ENCODE peak calls at places on chromosomes 12 and 14, in ten cellular contexts. L is spleen; Z is lung; B is CD8-positive, alpha-beta T cell; Q is heart left ventricle; G is kidney; R is tibial artery; X is left ventricle myocardium inferior; A is PC-3; T is ovary. O is an unnamed sample.
A peak's percentile ranks its signal among the peaks of the same experiment; 100 is the strongest.

GRCh38 chr14:44880791-44881190 is 81.0 kb downstream of the KLHL28 start:
- DNase-seq in L (no peak), Z (no peak), B (no peak), Q (no peak), G (no peak), R (no peak), X (no peak), A (no peak), T (no peak), O (no peak)

GRCh38 chr12:105907982-105908381 is 230.8 kb downstream of the NUAK1 start:
- DNase-seq in L (no peak), Z (no peak), B (no peak), Q (no peak), G (no peak), R (no peak), X (no peak), A (no peak), T (no peak), O (no peak)

GRCh38 chr12:47867496-47867941 is 37.3 kb downstream of the VDR start:
- DNase-seq in L (peak; percentile 42), Z (no peak), B (no peak), Q (no peak), G (no peak), R (no peak), X (no peak), A (peak; percentile 26), T (no peak), O (no peak)

GRCh38 chr14:82075566-82075965 is 541.9 kb upstream of the SEL1L start:
- DNase-seq in L (no peak), Z (no peak), B (no peak), Q (peak; percentile 20), G (no peak), R (no peak), X (peak; percentile 16), A (peak; percentile 26), T (peak; percentile 26), O (no peak)

GRCh38 chr12:109737111-109737510 is 23.5 kb downstream of the FAM222A start:
- DNase-seq in L (no peak), Z (no peak), B (no peak), Q (peak; percentile 4), G (peak; percentile 35), R (peak; percentile 35), X (no peak), A (no peak), T (peak; percentile 19), O (no peak)

GRCh38 chr12:50618864-50619609 is 114.3 kb downstream of the DIP2B start:
- DNase-seq in L (no peak), Z (no peak), B (no peak), Q (no peak), G (no peak), R (no peak), X (no peak), A (peak; percentile 68), T (no peak), O (no peak)

GRCh38 chr14:60090864-60091519 is 731 bp upstream of the PCNX4 start:
- DNase-seq in L (no peak), Z (peak; percentile 66), B (no peak), Q (peak; percentile 50), G (no peak), R (peak; percentile 75), X (peak; percentile 33), A (peak; percentile 84), T (peak; percentile 75), O (peak; percentile 50)

GRCh38 chr12:53569174-53569557 is 57.0 kb downstream of the ATF7 start:
- DNase-seq in L (no peak), Z (no peak), B (no peak), Q (no peak), G (no peak), R (no peak), X (no peak), A (peak; percentile 53), T (no peak), O (no peak)

GRCh38 chr12:110776410-110776809 is 33.7 kb upstream of the PPP1CC start:
- DNase-seq in L (no peak), Z (no peak), B (no peak), Q (no peak), G (no peak), R (no peak), X (no peak), A (no peak), T (no peak), O (no peak)

GRCh38 chr14:34619399-34619920 is 10.5 kb downstream of the SNX6 start:
- DNase-seq in L (no peak), Z (no peak), B (no peak), Q (no peak), G (no peak), R (no peak), X (no peak), A (no peak), T (no peak), O (no peak)

GRCh38 chr12:16036073-16036472 is 124.9 kb downstream of the DERA start:
- DNase-seq in L (no peak), Z (no peak), B (no peak), Q (no peak), G (no peak), R (no peak), X (no peak), A (no peak), T (no peak), O (no peak)

GRCh38 chr12:9405861-9406563 is 197.8 kb upstream of the PZP start:
- DNase-seq in L (no peak), Z (no peak), B (no peak), Q (no peak), G (no peak), R (no peak), X (no peak), A (no peak), T (no peak), O (no peak)
- H3K9me3 ChIP-seq in L (peaks cover 4% of the 10 kb centered on the region), Z (no peaks in the 10 kb centered on the region), B (no peaks in the 10 kb centered on the region), Q (no peaks in the 10 kb centered on the region), G (no peaks in the 10 kb centered on the region), R (no peaks in the 10 kb centered on the region), X (no peaks in the 10 kb centered on the region), A (no peaks in the 10 kb centered on the region), T (no peaks in the 10 kb centered on the region), O (no peaks in the 10 kb centered on the region)

GRCh38 chr12:121011820-121012219 is 4.5 kb downstream of the C12orf43 start:
- DNase-seq in L (no peak), Z (no peak), B (no peak), Q (no peak), G (no peak), R (no peak), X (no peak), A (no peak), T (no peak), O (no peak)
- H3K36me3 ChIP-seq in L (peaks cover 67% of the 10 kb centered on the region), Z (peaks cover 43% of the 10 kb centered on the region), B (peaks cover 42% of the 10 kb centered on the region), Q (no peaks in the 10 kb centered on the region), G (peaks cover 13% of the 10 kb centered on the region), R (peaks cover 34% of the 10 kb centered on the region), X (peaks cover 55% of the 10 kb centered on the region), A (peaks cover 32% of the 10 kb centered on the region), T (no peaks in the 10 kb centered on the region), O (peaks cover 28% of the 10 kb centered on the region)

GRCh38 chr14:25837431-25837950 is 760.3 kb downstream of the NOVA1 start:
- DNase-seq in L (no peak), Z (no peak), B (no peak), Q (no peak), G (no peak), R (no peak), X (no peak), A (no peak), T (no peak), O (no peak)
- H3K9me3 ChIP-seq in L (no peaks in the 10 kb centered on the region), Z (no peaks in the 10 kb centered on the region), B (no peaks in the 10 kb centered on the region), Q (no peaks in the 10 kb centered on the region), G (no peaks in the 10 kb centered on the region), R (no peaks in the 10 kb centered on the region), X (no peaks in the 10 kb centered on the region), A (peaks cover 11% of the 10 kb centered on the region), T (no peaks in the 10 kb centered on the region), O (no peaks in the 10 kb centered on the region)

DNA sequence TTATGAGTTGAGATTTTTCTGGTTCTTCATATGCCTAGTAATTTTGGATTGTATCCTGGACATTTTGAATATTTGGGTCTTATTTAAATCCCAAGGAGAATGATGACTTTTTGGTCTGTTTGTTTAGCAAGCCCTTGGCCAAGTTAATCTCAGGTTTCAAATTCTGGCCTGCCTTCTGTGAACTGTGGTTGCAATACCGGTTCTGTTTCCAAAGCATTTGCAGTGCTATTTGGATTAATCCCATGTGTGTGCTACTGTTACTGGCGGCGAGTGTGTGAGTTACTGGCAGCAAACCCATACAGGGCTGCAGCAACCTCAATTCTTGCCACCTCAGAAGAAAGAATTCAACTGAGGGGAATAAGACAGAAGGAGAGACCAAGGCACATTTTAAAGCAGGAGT is 51.1 kb downstream of the TMEM260 start:
- DNase-seq in L (no peak), Z (no peak), B (no peak), Q (no peak), G (no peak), R (no peak), X (no peak), A (peak; percentile 83), T (no peak), O (no peak)
- H3K36me3 ChIP-seq in L (peaks cover 100% of the 10 kb centered on the region), Z (peaks cover 11% of the 10 kb centered on the region), B (peaks cover 40% of the 10 kb centered on the region), Q (peaks cover 4% of the 10 kb centered on the region), G (peaks cover 16% of the 10 kb centered on the region), R (peaks cover 81% of the 10 kb centered on the region), X (peaks cover 96% of the 10 kb centered on the region), A (peaks cover 24% of the 10 kb centered on the region), T (peaks cover 4% of the 10 kb centered on the region), O (peaks cover 13% of the 10 kb centered on the region)

GRCh38 chr14:106222736-106223135 is 696.4 kb downstream of the TMEM121 start:
- DNase-seq in L (no peak), Z (no peak), B (no peak), Q (no peak), G (no peak), R (no peak), X (no peak), A (no peak), T (no peak), O (no peak)
- H3K9me3 ChIP-seq in L (no peaks in the 10 kb centered on the region), Z (no peaks in the 10 kb centered on the region), B (no peaks in the 10 kb centered on the region), Q (no peaks in the 10 kb centered on the region), G (no peaks in the 10 kb centered on the region), R (no peaks in the 10 kb centered on the region), X (no peaks in the 10 kb centered on the region), A (no peaks in the 10 kb centered on the region), T (no peaks in the 10 kb centered on the region), O (no peaks in the 10 kb centered on the region)

GRCh38 chr14:46661728-46662127 is 10.1 kb upstream of the RPL10L start:
- DNase-seq in L (no peak), Z (no peak), B (no peak), Q (no peak), G (no peak), R (no peak), X (no peak), A (peak; percentile 3), T (no peak), O (no peak)

DNA sequence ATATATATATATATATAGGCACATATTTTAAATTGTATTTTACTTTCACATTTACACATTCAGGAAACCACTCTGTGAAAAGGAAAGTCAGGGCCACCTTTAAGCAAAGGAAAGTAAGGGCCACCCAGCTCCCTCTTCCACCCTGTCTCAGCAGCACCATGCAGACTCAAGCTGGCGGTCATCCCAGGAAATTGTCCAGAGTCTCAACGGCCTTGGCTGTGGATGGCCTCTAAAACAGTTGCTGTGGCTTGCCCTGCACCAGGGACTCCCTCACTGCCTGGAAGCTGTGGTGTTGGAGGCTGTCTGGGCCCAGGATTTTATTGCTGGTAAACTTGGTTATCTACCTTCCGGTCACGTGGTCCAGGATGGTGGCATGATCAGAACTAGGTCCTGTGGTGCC is 11.8 kb upstream of the RPL10L start:
- DNase-seq in L (no peak), Z (no peak), B (no peak), Q (no peak), G (no peak), R (no peak), X (no peak), A (no peak), T (no peak), O (no peak)
- H3K36me3 ChIP-seq in L (no peaks in the 10 kb centered on the region), Z (no peaks in the 10 kb centered on the region), B (no peaks in the 10 kb centered on the region), Q (no peaks in the 10 kb centered on the region), G (no peaks in the 10 kb centered on the region), R (no peaks in the 10 kb centered on the region), X (no peaks in the 10 kb centered on the region), A (no peaks in the 10 kb centered on the region), T (no peaks in the 10 kb centered on the region), O (no peaks in the 10 kb centered on the region)